ENCODE peak calls at places on chromosomes 6 and 20, in seven cellular contexts. N, L, V, I, O, X and E are unnamed samples.

GRCh38 chr6:71123051-71123450 is 165.6 kb upstream of the OGFRL1 start:
- DNase-seq in N (no peak), L (no peak), V (no peak), I (no peak), O (no peak), X (no peak), E (no peak)

GRCh38 chr20:38745757-38746156 is 2.5 kb upstream of the ACTR5 start:
- DNase-seq in N (no peak), L (no peak), V (no peak), I (peak), O (no peak), X (no peak), E (no peak)

GRCh38 chr6:108945686-108946158 is 97.5 kb downstream of the ARMC2 start:
- DNase-seq in N (peak), L (peak), V (peak), I (no peak), O (no peak), X (no peak), E (no peak)

GRCh38 chr20:50788045-50788867 is 6.6 kb upstream of the BCAS4 start:
- DNase-seq in N (no peak), L (peak), V (peak), I (peak), O (peak), X (no peak), E (no peak)

GRCh38 chr6:1610497-1611321 is 994 bp downstream of the FOXC1 start:
- DNase-seq in N (no peak), L (no peak), V (peak), I (no peak), O (no peak), X (peak), E (no peak)

GRCh38 chr6:5843078-5843477 is 163.6 kb downstream of the NRN1 start:
- DNase-seq in N (no peak), L (no peak), V (no peak), I (no peak), O (no peak), X (no peak), E (no peak)

GRCh38 chr6:143965503-143966171 is 42.4 kb downstream of the PLAGL1 start:
- DNase-seq in N (no peak), L (no peak), V (no peak), I (no peak), O (no peak), X (no peak), E (no peak)

GRCh38 chr6:54719633-54720032 is 126.9 kb upstream of the FAM83B start:
- DNase-seq in N (no peak), L (no peak), V (no peak), I (no peak), O (no peak), X (no peak), E (no peak)

GRCh38 chr6:158960046-158960445 is 40.0 kb downstream of the RSPH3 start:
- DNase-seq in N (no peak), L (no peak), V (no peak), I (no peak), O (no peak), X (no peak), E (no peak)

DNA sequence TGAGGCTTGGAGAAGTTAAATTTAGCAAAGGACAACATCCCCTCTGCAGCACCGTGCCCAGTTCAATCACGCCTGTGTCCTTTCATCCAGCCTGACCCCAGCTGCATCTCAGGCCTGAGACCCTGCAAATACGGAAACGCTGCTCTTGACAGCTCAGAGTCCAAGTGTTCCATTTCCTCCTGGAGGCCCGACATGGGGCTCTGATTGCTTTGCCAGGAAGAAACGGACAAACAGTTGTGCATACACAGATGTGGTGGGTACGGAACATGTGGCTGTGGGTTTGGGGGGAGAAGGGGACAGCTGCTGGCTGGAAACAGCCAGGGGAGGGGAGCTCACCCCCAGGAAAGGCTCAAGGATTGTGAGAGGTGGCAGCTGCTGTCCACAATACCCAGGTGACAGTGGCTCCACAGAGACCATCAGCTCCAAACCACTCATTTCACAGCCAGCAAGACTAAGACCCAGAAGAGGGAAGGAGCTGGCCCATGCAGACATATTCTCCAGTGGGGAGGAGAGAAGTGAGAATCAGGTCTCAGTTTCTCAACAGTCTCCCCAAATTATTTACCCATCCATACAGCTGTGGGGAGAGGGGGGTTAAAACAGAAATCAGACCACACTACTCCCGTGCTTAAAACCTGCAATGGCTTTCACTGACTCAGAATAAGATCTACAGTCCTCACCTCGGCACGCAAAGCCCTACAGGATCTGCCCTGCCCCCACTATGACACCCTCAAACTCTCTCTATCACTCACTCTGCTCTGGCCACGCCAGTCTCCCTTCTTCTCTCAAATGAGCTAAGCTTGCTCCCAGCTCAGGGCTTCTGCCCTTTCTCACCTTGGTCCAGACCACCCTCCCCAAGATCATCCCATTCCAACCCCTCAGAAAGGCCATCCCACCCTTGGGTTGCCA is 89.1 kb downstream of the PREX1 start:
- DNase-seq in N (no peak), L (no peak), V (peak), I (no peak), O (no peak), X (peak), E (no peak)
- H3K27ac ChIP-seq in N (peak), L (no peak), V (no peak), I (no peak), O (no peak), X (no peak), E (no peak)

GRCh38 chr6:157282279-157282678 is 41.0 kb downstream of the TMEM242 start:
- DNase-seq in N (no peak), L (no peak), V (no peak), I (no peak), O (no peak), X (no peak), E (no peak)

GRCh38 chr6:157280947-157281346 is 42.4 kb downstream of the TMEM242 start:
- DNase-seq in N (no peak), L (no peak), V (no peak), I (no peak), O (no peak), X (no peak), E (no peak)

GRCh38 chr6:157283330-157283898 is 39.9 kb downstream of the TMEM242 start:
- DNase-seq in N (no peak), L (no peak), V (no peak), I (no peak), O (no peak), X (no peak), E (no peak)

GRCh38 chr6:157280153-157280552 is 43.2 kb downstream of the TMEM242 start:
- DNase-seq in N (no peak), L (no peak), V (no peak), I (no peak), O (no peak), X (no peak), E (no peak)

DNA sequence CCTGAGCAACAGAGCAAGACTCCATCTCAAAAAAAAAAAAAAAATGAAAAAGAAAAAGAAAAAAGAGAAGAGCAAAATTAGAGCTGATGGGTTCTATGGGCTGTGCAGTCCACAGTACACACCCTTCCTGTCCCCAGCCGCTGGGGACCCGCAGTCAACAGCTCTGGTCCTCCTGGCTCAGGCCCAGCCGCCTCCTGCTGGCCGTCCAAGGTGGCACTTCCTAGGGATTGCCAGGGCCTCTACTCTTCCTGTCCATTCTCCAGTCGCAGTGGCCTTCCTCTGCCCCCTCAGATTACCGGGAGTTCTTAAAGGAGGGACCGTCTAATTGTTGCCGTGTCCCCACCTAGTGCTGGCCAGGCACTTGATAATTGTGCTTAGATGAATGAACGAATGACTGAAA is 41.7 kb downstream of the TMEM242 start:
- DNase-seq in N (peak), L (no peak), V (no peak), I (no peak), O (no peak), X (no peak), E (no peak)
- TF ChIP-seq POLR2AphosphoS5 in N (no peak), L (peak), V (no peak), I (no peak), O (no peak), X (no peak), E (no peak)

GRCh38 chr6:168344338-168344737 is 24.8 kb upstream of the DACT2 start:
- DNase-seq in N (no peak), L (no peak), V (no peak), I (no peak), O (no peak), X (no peak), E (no peak)
- H3K27ac ChIP-seq in N (no peak), L (no peak), V (no peak), I (no peak), O (no peak), X (no peak), E (no peak)

GRCh38 chr20:47464380-47465101 is 37.1 kb upstream of the NCOA3 start:
- DNase-seq in N (peak), L (no peak), V (peak), I (peak), O (peak), X (peak), E (peak)
- TF ChIP-seq POLR2AphosphoS5 in N (peak), L (no peak), V (peak), I (no peak), O (peak), X (peak), E (peak)

GRCh38 chr20:20547221-20547875 is 165.1 kb downstream of the RALGAPA2 start:
- DNase-seq in N (no peak), L (no peak), V (no peak), I (no peak), O (no peak), X (no peak), E (no peak)
- H3K27ac ChIP-seq in N (no peak), L (no peak), V (no peak), I (no peak), O (no peak), X (no peak), E (no peak)

DNA sequence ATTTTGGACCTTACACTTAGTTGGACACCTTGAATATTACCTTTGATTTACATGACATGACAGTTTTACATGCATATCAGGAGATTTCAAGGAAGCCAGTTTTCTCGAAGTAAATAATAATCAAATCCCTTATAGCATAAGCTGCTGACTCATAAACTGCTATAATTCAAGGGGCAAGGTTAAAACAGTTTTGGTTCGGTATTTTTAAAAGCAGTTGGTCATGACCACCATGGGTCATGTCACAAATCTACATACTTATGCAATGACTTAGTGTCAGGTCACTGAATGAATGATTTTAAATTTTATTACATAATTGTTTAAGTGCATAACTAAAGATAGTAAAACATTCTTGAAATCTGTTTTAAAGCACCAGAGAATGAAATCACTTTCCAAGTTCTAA is 158.0 kb downstream of the DST start:
- DNase-seq in N (no peak), L (no peak), V (no peak), I (no peak), O (no peak), X (peak), E (no peak)
- TF ChIP-seq POLR2AphosphoS5 in N (no peak), L (no peak), V (peak), I (no peak), O (no peak), X (no peak), E (no peak)

GRCh38 chr6:36772401-36772800 is 66.8 kb downstream of the CPNE5 start:
- DNase-seq in N (no peak), L (no peak), V (no peak), I (no peak), O (no peak), X (no peak), E (no peak)
- H3K27ac ChIP-seq in N (no peak), L (no peak), V (no peak), I (no peak), O (no peak), X (no peak), E (no peak)